ENCODE peak calls at places on chromosomes 3 and 15, in eight cellular contexts. Z, H, T, M, G, N, B and I are unnamed samples.

GRCh38 chr15:39451121-39451698 is 129.7 kb upstream of the THBS1 start:
- DNase-seq in Z (no peak), H (no peak), T (no peak), M (no peak), G (no peak), N (no peak), B (no peak), I (no peak)

GRCh38 chr15:86653344-86654192 is 573.9 kb downstream of the AGBL1 start:
- DNase-seq in Z (no peak), H (no peak), T (no peak), M (no peak), G (no peak), N (no peak), B (no peak), I (no peak)

GRCh38 chr3:188434594-188434993 is 280.6 kb downstream of the LPP start:
- DNase-seq in Z (no peak), H (no peak), T (no peak), M (no peak), G (no peak), N (peak; percentile 61), B (no peak), I (no peak)

GRCh38 chr3:102089904-102090492 is 240.7 kb downstream of the NFKBIZ start:
- DNase-seq in Z (no peak), H (no peak), T (no peak), M (peak; percentile 15), G (no peak), N (peak; percentile 79), B (no peak), I (no peak)

GRCh38 chr15:95266481-95267061 is 1035.2 kb downstream of the MCTP2 start:
- DNase-seq in Z (no peak), H (peak; percentile 69), T (no peak), M (no peak), G (peak; percentile 73), N (peak; percentile 74), B (no peak), I (no peak)

GRCh38 chr3:124599147-124599765 is 131.0 kb upstream of the UMPS start:
- DNase-seq in Z (no peak), H (no peak), T (no peak), M (no peak), G (no peak), N (no peak), B (no peak), I (no peak)

GRCh38 chr15:40367673-40368611 is 9.9 kb downstream of the DISP2 start:
- DNase-seq in Z (peak; percentile 82), H (peak; percentile 84), T (peak; percentile 90), M (peak; percentile 72), G (peak; percentile 74), N (peak; percentile 69), B (peak; percentile 27), I (peak; percentile 86)

GRCh38 chr3:144059481-144059880 is 87.9 kb downstream of the DIPK2A start:
- DNase-seq in Z (no peak), H (no peak), T (no peak), M (peak; percentile 69), G (no peak), N (no peak), B (no peak), I (no peak)

GRCh38 chr3:3191675-3192480 is 12.4 kb upstream of the CRBN start:
- DNase-seq in Z (no peak), H (no peak), T (no peak), M (no peak), G (no peak), N (peak; percentile 37), B (no peak), I (no peak)

GRCh38 chr3:42830437-42831320 is 21.4 kb downstream of the ACKR2 start:
- DNase-seq in Z (no peak), H (no peak), T (no peak), M (peak; percentile 54), G (no peak), N (no peak), B (no peak), I (no peak)

GRCh38 chr3:55935241-55935640 is 448.1 kb upstream of the WNT5A start:
- DNase-seq in Z (no peak), H (no peak), T (no peak), M (no peak), G (no peak), N (no peak), B (no peak), I (no peak)

GRCh38 chr3:148203263-148204010 is 494.3 kb upstream of the AGTR1 start:
- DNase-seq in Z (no peak), H (no peak), T (no peak), M (no peak), G (no peak), N (no peak), B (no peak), I (no peak)

GRCh38 chr3:148205945-148206845 is 491.5 kb upstream of the AGTR1 start:
- DNase-seq in Z (no peak), H (no peak), T (no peak), M (no peak), G (no peak), N (no peak), B (no peak), I (no peak)

GRCh38 chr3:148202386-148202785 is 495.3 kb upstream of the AGTR1 start:
- DNase-seq in Z (no peak), H (no peak), T (no peak), M (no peak), G (no peak), N (no peak), B (no peak), I (no peak)
- TF ChIP-seq CTCF in Z (no peak), H (no peak), T (no peak), M (no peak), G (no peak), N (no peak), B (peak; percentile 16), I (peak; percentile 29)

GRCh38 chr15:45139770-45140169 is 10.0 kb downstream of the DUOX1 start:
- DNase-seq in Z (no peak), H (no peak), T (no peak), M (no peak), G (no peak), N (no peak), B (no peak), I (no peak)
- H3K27me3 ChIP-seq in Z (peaks cover 29% of the 10 kb centered on the region), H (no peaks in the 10 kb centered on the region), T (no peaks in the 10 kb centered on the region), M (no peaks in the 10 kb centered on the region), G (peaks cover 78% of the 10 kb centered on the region), N (peaks cover 16% of the 10 kb centered on the region), B (peaks cover 2% of the 10 kb centered on the region), I (peaks cover 2% of the 10 kb centered on the region)

GRCh38 chr3:125602752-125603649 is 7.7 kb upstream of the OSBPL11 start:
- DNase-seq in Z (no peak), H (no peak), T (no peak), M (peak; percentile 86), G (no peak), N (peak; percentile 83), B (no peak), I (no peak)
- TF ChIP-seq CTCF in Z (no peak), H (no peak), T (no peak), M (peak; percentile 13), G (no peak), N (peak; percentile 19), B (no peak), I (no peak)

GRCh38 chr15:67816668-67817067 is 8.6 kb upstream of the SKOR1 start:
- DNase-seq in Z (no peak), H (no peak), T (no peak), M (no peak), G (no peak), N (no peak), B (no peak), I (no peak)

GRCh38 chr15:67820147-67820991 is 4.9 kb upstream of the SKOR1 start:
- DNase-seq in Z (no peak), H (no peak), T (no peak), M (no peak), G (no peak), N (no peak), B (no peak), I (no peak)

GRCh38 chr15:67819636-67820035 is 5.7 kb upstream of the SKOR1 start:
- DNase-seq in Z (no peak), H (no peak), T (no peak), M (no peak), G (no peak), N (no peak), B (no peak), I (no peak)

GRCh38 chr15:67820992-67821783 is 4.1 kb upstream of the SKOR1 start:
- DNase-seq in Z (peak; percentile 53), H (no peak), T (peak; percentile 46), M (no peak), G (peak; percentile 39), N (peak; percentile 31), B (no peak), I (no peak)

DNA sequence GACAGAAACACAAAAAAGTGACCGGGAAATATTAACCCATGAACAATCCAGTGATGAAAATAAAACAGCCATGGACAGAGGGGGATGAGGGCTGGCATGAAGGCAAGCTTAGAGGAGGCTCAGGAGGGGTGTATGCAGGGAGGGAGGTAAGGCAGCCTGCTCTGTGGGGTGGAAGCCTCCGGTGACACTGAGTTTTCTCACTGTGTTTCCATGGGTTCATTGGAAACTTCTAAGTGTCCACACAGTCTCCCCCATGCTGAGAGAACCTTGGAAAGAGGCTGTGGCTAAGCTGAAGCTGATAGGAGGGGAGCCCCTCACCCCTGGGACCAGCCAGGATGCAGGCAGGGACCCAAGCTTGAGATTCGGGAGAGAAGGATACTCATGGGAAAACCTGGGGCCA is 6.8 kb upstream of the SKOR1 start:
- DNase-seq in Z (no peak), H (no peak), T (no peak), M (no peak), G (no peak), N (no peak), B (no peak), I (no peak)
- H3K27me3 ChIP-seq in Z (peaks cover 89% of the 10 kb centered on the region), H (peaks cover 35% of the 10 kb centered on the region), T (peaks cover 36% of the 10 kb centered on the region), M (peaks cover 39% of the 10 kb centered on the region), G (peaks cover 71% of the 10 kb centered on the region), N (peaks cover 63% of the 10 kb centered on the region), B (peaks cover 13% of the 10 kb centered on the region), I (peaks cover 12% of the 10 kb centered on the region)

GRCh38 chr15:60901647-60902046 is 327.5 kb downstream of the RORA start:
- DNase-seq in Z (no peak), H (no peak), T (no peak), M (no peak), G (no peak), N (no peak), B (peak; percentile 92), I (peak; percentile 71)

GRCh38 chr15:60903221-60903620 is 325.9 kb downstream of the RORA start:
- DNase-seq in Z (no peak), H (no peak), T (no peak), M (no peak), G (no peak), N (no peak), B (no peak), I (no peak)

GRCh38 chr15:60899322-60899966 is 329.7 kb downstream of the RORA start:
- DNase-seq in Z (no peak), H (no peak), T (no peak), M (no peak), G (no peak), N (no peak), B (peak; percentile 76), I (peak; percentile 79)

GRCh38 chr15:60899967-60900356 is 329.1 kb downstream of the RORA start:
- DNase-seq in Z (no peak), H (no peak), T (no peak), M (no peak), G (no peak), N (no peak), B (no peak), I (no peak)

DNA sequence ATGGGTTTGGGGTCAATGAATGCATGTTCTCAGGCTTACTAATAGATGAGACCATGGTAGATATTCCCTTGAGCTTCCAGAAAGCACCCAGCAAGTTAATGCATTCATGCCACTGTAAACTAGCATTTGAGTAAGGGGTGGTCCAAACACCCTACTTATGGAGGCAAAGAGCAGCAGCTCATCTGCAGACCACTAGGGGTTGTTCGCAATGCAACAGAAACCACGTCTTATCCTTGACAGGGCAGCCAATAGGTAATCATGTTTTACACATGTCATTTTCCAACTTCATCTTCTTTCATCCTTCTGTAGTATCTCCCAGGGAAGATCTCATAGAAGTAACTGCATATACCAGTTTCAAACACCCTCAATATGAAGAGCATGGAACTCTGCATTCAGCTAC is 330.2 kb downstream of the RORA start:
- DNase-seq in Z (no peak), H (no peak), T (no peak), M (no peak), G (no peak), N (no peak), B (peak; percentile 23), I (no peak)
- TF ChIP-seq CTCF in Z (no peak), H (no peak), T (no peak), M (no peak), G (no peak), N (no peak), B (no peak), I (no peak)